ENCODE peak calls at places on chromosomes 11 and 22, in nine cellular contexts. One of them, this sample, is unnamed.
A peak's percentile ranks its signal among the peaks of the same experiment; 100 is the strongest.

GRCh38 chr11:105211806-105212531 is 72.4 kb upstream of the CARD18 start:
- DNase-seq in memory B cell: no peak
- DNase-seq in neural crest cell: no peak
- DNase-seq in 8988T: no peak
- DNase-seq in mesendoderm: no peak
- DNase-seq in cardiac septum: no peak
- DNase-seq in GM23248: no peak
- DNase-seq in fibroblast of mammary gland: no peak
- DNase-seq in Calu3: no peak
- DNase-seq in this sample: no peak

GRCh38 chr11:121610706-121611105 is 157.9 kb upstream of the SORL1-AS1 start:
- DNase-seq in memory B cell: no peak
- DNase-seq in neural crest cell: no peak
- DNase-seq in 8988T: no peak
- DNase-seq in mesendoderm: no peak
- DNase-seq in cardiac septum: no peak
- DNase-seq in GM23248: no peak
- DNase-seq in fibroblast of mammary gland: no peak
- DNase-seq in Calu3: no peak
- DNase-seq in this sample: no peak

GRCh38 chr11:76510060-76511047 is 65.5 kb downstream of the EMSY start:
- DNase-seq in memory B cell: no peak
- DNase-seq in neural crest cell: no peak
- DNase-seq in 8988T: no peak
- DNase-seq in mesendoderm: peak; percentile 89
- DNase-seq in cardiac septum: no peak
- DNase-seq in GM23248: peak; percentile 10
- DNase-seq in fibroblast of mammary gland: no peak
- DNase-seq in Calu3: no peak
- DNase-seq in this sample: no peak

GRCh38 chr22:47049078-47049609 is 286.7 kb downstream of the TBC1D22A start:
- DNase-seq in memory B cell: no peak
- DNase-seq in neural crest cell: no peak
- DNase-seq in 8988T: no peak
- DNase-seq in mesendoderm: no peak
- DNase-seq in cardiac septum: no peak
- DNase-seq in GM23248: no peak
- DNase-seq in fibroblast of mammary gland: no peak
- DNase-seq in Calu3: no peak
- DNase-seq in this sample: no peak

GRCh38 chr11:64322925-64323260 is 5.0 kb downstream of the PRDX5 start:
- DNase-seq in memory B cell: no peak
- DNase-seq in neural crest cell: no peak
- DNase-seq in 8988T: no peak
- DNase-seq in mesendoderm: no peak
- DNase-seq in cardiac septum: no peak
- DNase-seq in GM23248: no peak
- DNase-seq in fibroblast of mammary gland: no peak
- DNase-seq in Calu3: no peak
- DNase-seq in this sample: no peak

GRCh38 chr11:110478410-110478809 is 48.7 kb downstream of the FDX1 start:
- DNase-seq in memory B cell: no peak
- DNase-seq in neural crest cell: peak; percentile 23
- DNase-seq in 8988T: no peak
- DNase-seq in mesendoderm: peak; percentile 79
- DNase-seq in cardiac septum: no peak
- DNase-seq in GM23248: no peak
- DNase-seq in fibroblast of mammary gland: no peak
- DNase-seq in Calu3: no peak
- DNase-seq in this sample: no peak

GRCh38 chr11:118924591-118925585 is 838 bp downstream of the BCL9L start:
- DNase-seq in memory B cell: peak; percentile 67
- DNase-seq in neural crest cell: no peak
- DNase-seq in 8988T: peak; percentile 99
- DNase-seq in mesendoderm: peak; percentile 78
- DNase-seq in cardiac septum: no peak
- DNase-seq in GM23248: peak; percentile 68
- DNase-seq in fibroblast of mammary gland: peak; percentile 28
- DNase-seq in Calu3: peak; percentile 50
- DNase-seq in this sample: no peak

GRCh38 chr11:62125316-62125715 is 1.5 kb downstream of the INCENP start:
- DNase-seq in memory B cell: no peak
- DNase-seq in neural crest cell: no peak
- DNase-seq in 8988T: no peak
- DNase-seq in mesendoderm: no peak
- DNase-seq in cardiac septum: peak; percentile 31
- DNase-seq in GM23248: peak; percentile 11
- DNase-seq in fibroblast of mammary gland: no peak
- DNase-seq in Calu3: peak; percentile 25
- DNase-seq in this sample: no peak

GRCh38 chr11:19828382-19829108 is 115.9 kb downstream of the NAV2 start:
- DNase-seq in memory B cell: no peak
- DNase-seq in neural crest cell: no peak
- DNase-seq in 8988T: no peak
- DNase-seq in mesendoderm: no peak
- DNase-seq in cardiac septum: no peak
- DNase-seq in GM23248: no peak
- DNase-seq in fibroblast of mammary gland: peak; percentile 22
- DNase-seq in Calu3: no peak
- DNase-seq in this sample: no peak

GRCh38 chr11:8018742-8019631 is 31.9 kb downstream of the EIF3F start:
- DNase-seq in memory B cell: peak; percentile 72
- DNase-seq in neural crest cell: peak; percentile 53
- DNase-seq in 8988T: no peak
- DNase-seq in mesendoderm: peak; percentile 94
- DNase-seq in cardiac septum: peak; percentile 77
- DNase-seq in GM23248: peak; percentile 91
- DNase-seq in fibroblast of mammary gland: peak; percentile 70
- DNase-seq in Calu3: peak; percentile 47
- DNase-seq in this sample: no peak

GRCh38 chr11:102788334-102789035 is 8.1 kb upstream of the MMP10 start:
- DNase-seq in memory B cell: no peak
- DNase-seq in neural crest cell: no peak
- DNase-seq in 8988T: no peak
- DNase-seq in mesendoderm: no peak
- DNase-seq in cardiac septum: no peak
- DNase-seq in GM23248: peak; percentile 5
- DNase-seq in fibroblast of mammary gland: no peak
- DNase-seq in Calu3: no peak
- DNase-seq in this sample: no peak

GRCh38 chr11:128210148-128210940 is 377.0 kb downstream of the ETS1 start:
- DNase-seq in memory B cell: no peak
- DNase-seq in neural crest cell: no peak
- DNase-seq in 8988T: peak; percentile 23
- DNase-seq in mesendoderm: peak; percentile 97
- DNase-seq in cardiac septum: no peak
- DNase-seq in GM23248: peak; percentile 91
- DNase-seq in fibroblast of mammary gland: peak; percentile 98
- DNase-seq in Calu3: peak; percentile 76
- DNase-seq in this sample: peak; percentile 25

GRCh38 chr22:27245056-27245455 is 556.5 kb downstream of the MN1 start:
- DNase-seq in memory B cell: no peak
- DNase-seq in neural crest cell: no peak
- DNase-seq in 8988T: no peak
- DNase-seq in mesendoderm: no peak
- DNase-seq in cardiac septum: no peak
- DNase-seq in GM23248: no peak
- DNase-seq in fibroblast of mammary gland: no peak
- DNase-seq in Calu3: no peak
- DNase-seq in this sample: no peak

GRCh38 chr11:62725686-62726085 is 1.6 kb downstream of the HNRNPUL2 start:
- DNase-seq in memory B cell: no peak
- DNase-seq in neural crest cell: no peak
- DNase-seq in 8988T: no peak
- DNase-seq in mesendoderm: peak; percentile 41
- DNase-seq in cardiac septum: no peak
- DNase-seq in GM23248: peak; percentile 38
- DNase-seq in fibroblast of mammary gland: no peak
- DNase-seq in Calu3: no peak
- DNase-seq in this sample: no peak

This sample was measured in NCI-H1048.